ENCODE peak calls at places on chromosomes 6 and 20, in four cellular contexts. I is breast epithelium; W is A673; G is CD8-positive, alpha-beta T cell. T is an unnamed sample.

GRCh38 chr20:7798176-7798575 is 142.1 kb downstream of the HAO1 start:
- DNase-seq in I (no peak), W (no peak), G (no peak), T (no peak)

GRCh38 chr20:61223121-61223520 is 28.9 kb upstream of the CDH4 start:
- DNase-seq in I (no peak), W (no peak), G (no peak), T (no peak)

GRCh38 chr6:75526502-75527127 is 33.0 kb upstream of the FILIP1 start:
- DNase-seq in I (no peak), W (peak; percentile 78), G (peak; percentile 45), T (no peak)

GRCh38 chr20:40781340-40781916 is 92.4 kb upstream of the MAFB start:
- DNase-seq in I (no peak), W (no peak), G (no peak), T (no peak)

GRCh38 chr6:3867616-3868502 is 18.7 kb downstream of the FAM50B start:
- DNase-seq in I (no peak), W (no peak), G (no peak), T (no peak)

GRCh38 chr6:41546866-41547798 is 951 bp downstream of the FOXP4 start:
- DNase-seq in I (no peak), W (peak; percentile 53), G (peak; percentile 46), T (no peak)

GRCh38 chr20:31573555-31574295 is 31.4 kb upstream of the ID1 start:
- DNase-seq in I (no peak), W (no peak), G (no peak), T (no peak)

GRCh38 chr6:99606670-99607415 is at the start of gene PRDM13:
- DNase-seq in I (no peak), W (peak; percentile 42), G (no peak), T (no peak)

GRCh38 chr6:36627801-36628246 is 33.7 kb downstream of the SRSF3 start:
- DNase-seq in I (peak; percentile 62), W (no peak), G (no peak), T (peak; percentile 60)

GRCh38 chr6:24009319-24009718 is 116.7 kb upstream of the NRSN1 start:
- DNase-seq in I (no peak), W (no peak), G (no peak), T (no peak)

GRCh38 chr20:24157213-24157612 is 168.6 kb upstream of the GGTLC1 start:
- DNase-seq in I (no peak), W (no peak), G (peak; percentile 26), T (no peak)

GRCh38 chr20:39676857-39677351 is 714.8 kb downstream of the DHX35 start:
- DNase-seq in I (no peak), W (peak; percentile 26), G (no peak), T (peak; percentile 33)

GRCh38 chr6:168277274-168277669 is 42.3 kb downstream of the DACT2 start:
- DNase-seq in I (no peak), W (no peak), G (no peak), T (no peak)

GRCh38 chr6:158152659-158153058 is 15.4 kb downstream of the SERAC1 start:
- DNase-seq in I (no peak), W (no peak), G (no peak), T (peak; percentile 50)

GRCh38 chr6:9563996-9564395 is 850.9 kb downstream of the TFAP2A start:
- DNase-seq in I (no peak), W (no peak), G (no peak), T (no peak)

GRCh38 chr6:13463941-13464340 is 23.5 kb downstream of the GFOD1 start:
- DNase-seq in I (no peak), W (no peak), G (no peak), T (no peak)
- H3K4me1 ChIP-seq in I (no peaks in the 10 kb centered on the region), W (peaks cover 31% of the 10 kb centered on the region), G (peaks cover 23% of the 10 kb centered on the region), T (peaks cover 12% of the 10 kb centered on the region)

DNA sequence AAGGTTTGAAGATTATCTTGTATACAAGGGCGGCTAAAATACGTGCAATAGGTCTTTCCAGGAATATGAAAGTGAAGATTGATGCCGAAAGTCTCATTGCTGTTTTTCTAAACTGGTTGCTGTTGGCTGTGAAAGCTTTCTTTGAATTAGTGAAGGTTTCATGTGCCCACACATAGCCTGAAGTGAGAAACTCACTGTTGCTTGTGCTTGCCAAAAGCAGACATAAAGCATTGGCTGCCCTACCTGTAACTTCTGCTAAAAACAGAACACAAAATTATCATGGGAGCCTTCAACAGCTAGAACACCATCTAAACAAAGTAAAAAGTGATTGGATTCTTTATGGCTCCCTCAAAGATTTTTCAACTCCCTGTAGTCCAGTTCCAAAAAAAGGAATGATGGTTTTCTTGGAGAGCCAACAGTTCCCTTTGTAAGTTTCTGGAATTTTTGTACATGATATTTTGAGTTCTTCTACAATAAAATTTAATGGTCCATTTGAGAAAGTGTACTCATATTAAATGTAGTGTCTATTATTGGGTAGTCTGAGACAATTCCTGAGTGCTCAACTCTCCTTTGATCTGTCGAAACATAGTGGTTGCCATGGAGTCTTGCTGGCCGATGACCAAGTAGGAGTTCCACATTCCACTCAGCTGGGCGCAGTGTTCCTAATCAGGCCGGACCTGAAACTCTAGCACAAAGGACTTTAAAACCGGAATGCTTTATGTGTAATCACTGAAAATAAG is 68.5 kb downstream of the PLEKHG1 start:
- DNase-seq in I (peak; percentile 91), W (peak; percentile 75), G (no peak), T (peak; percentile 90)
- TF ChIP-seq CTCF in I (no peak), W (peak; percentile 31), G (no peak), T (peak; percentile 57)

GRCh38 chr6:30616811-30617564 is at the start of gene PPP1R10:
- DNase-seq in I (peak; percentile 99), W (peak; percentile 100), G (peak; percentile 96), T (peak; percentile 100)
- H3K4me1 ChIP-seq in I (no peaks in the 10 kb centered on the region), W (peaks cover 31% of the 10 kb centered on the region), G (peaks cover 43% of the 10 kb centered on the region), T (peaks cover 16% of the 10 kb centered on the region)

GRCh38 chr6:53928641-53929339 is 134.0 kb downstream of the LRRC1 start:
- DNase-seq in I (no peak), W (peak; percentile 40), G (no peak), T (peak; percentile 35)

GRCh38 chr6:53924277-53924676 is 129.5 kb downstream of the LRRC1 start:
- DNase-seq in I (no peak), W (no peak), G (no peak), T (no peak)

GRCh38 chr6:53924821-53925422 is 130.1 kb downstream of the LRRC1 start:
- DNase-seq in I (no peak), W (no peak), G (no peak), T (no peak)

GRCh38 chr6:53925891-53926290 is 131.1 kb downstream of the LRRC1 start:
- DNase-seq in I (no peak), W (no peak), G (no peak), T (no peak)

GRCh38 chr6:53926505-53926904 is 131.7 kb downstream of the LRRC1 start:
- DNase-seq in I (no peak), W (peak; percentile 18), G (no peak), T (peak; percentile 58)
- TF ChIP-seq CTCF in I (no peak), W (no peak), G (no peak), T (no peak)

DNA sequence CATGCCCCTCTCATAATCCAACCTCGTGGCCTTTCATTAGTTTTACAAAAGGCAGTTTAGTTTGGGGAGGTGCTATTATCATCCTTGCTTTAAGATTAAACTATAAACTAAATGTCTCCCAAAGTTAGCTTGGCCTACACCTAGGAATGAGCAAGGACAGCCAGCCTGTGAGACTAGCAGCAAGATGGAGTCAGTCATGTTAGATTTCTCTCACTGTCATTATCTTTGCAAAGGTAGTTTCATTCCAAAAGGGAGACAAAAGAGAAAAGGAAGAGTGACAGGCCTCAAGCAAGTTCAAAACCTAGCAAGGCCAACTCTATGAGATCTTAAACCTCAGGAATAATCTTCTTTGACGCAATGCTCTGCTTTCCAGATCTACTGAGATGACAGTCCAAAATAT is 232.2 kb downstream of the UBE3D start:
- DNase-seq in I (no peak), W (no peak), G (no peak), T (no peak)
- H3K4me1 ChIP-seq in I (no peaks in the 10 kb centered on the region), W (no peaks in the 10 kb centered on the region), G (no peaks in the 10 kb centered on the region), T (no peaks in the 10 kb centered on the region)